ENCODE peak calls at places on chromosomes 3 and 15, in five cellular contexts. N, L, V, T and M are unnamed samples.

GRCh38 chr15:42984534-42985034 is 64.0 kb upstream of the TTBK2 start:
- DNase-seq in L (no peak), V (no peak), T (no peak), N (no peak), M (no peak)

GRCh38 chr3:67018105-67018788 is 20.1 kb downstream of the KBTBD8 start:
- DNase-seq in N (no peak), T (no peak), V (no peak), L (peak; percentile 17), M (no peak)

GRCh38 chr15:73442436-73442835 is 528 bp upstream of the REC114 start:
- DNase-seq in V (no peak), T (no peak), N (no peak), L (no peak), M (no peak)

GRCh38 chr15:95669146-95669922 is 661.2 kb upstream of the NR2F2 start:
- DNase-seq in N (no peak), L (no peak), V (no peak), T (no peak), M (no peak)

GRCh38 chr3:179671709-179672337 is 19.0 kb downstream of the USP13 start:
- DNase-seq in V (peak; percentile 58), N (peak; percentile 38), T (no peak), L (peak; percentile 68), M (no peak)

GRCh38 chr15:48340111-48340510 is 8.9 kb downstream of the DUT start:
- DNase-seq in N (no peak), L (no peak), V (no peak), T (no peak), M (no peak)

GRCh38 chr3:114623420-114624046 is 329.7 kb downstream of the TIGIT start:
- DNase-seq in L (no peak), T (no peak), V (no peak), N (peak; percentile 24), M (no peak)

GRCh38 chr3:197368821-197369220 is 70.4 kb upstream of the DLG1 start:
- DNase-seq in V (no peak), T (no peak), N (no peak), L (no peak), M (no peak)

GRCh38 chr3:150022406-150023238 is 51.9 kb upstream of the PFN2 start:
- DNase-seq in V (peak; percentile 31), N (no peak), L (no peak), T (no peak), M (no peak)

GRCh38 chr3:18024715-18025114 is 282.3 kb upstream of the TBC1D5 start:
- DNase-seq in N (no peak), T (no peak), L (no peak), V (no peak), M (no peak)

GRCh38 chr15:68299436-68299835 is 21.9 kb downstream of the FEM1B start:
- DNase-seq in L (peak; percentile 49), T (no peak), V (no peak), N (no peak), M (no peak)

GRCh38 chr3:13002398-13003124 is 70.7 kb downstream of the IQSEC1 start:
- DNase-seq in T (no peak), L (no peak), V (no peak), N (no peak), M (no peak)

GRCh38 chr15:64642875-64643274 is 132.5 kb downstream of the RBPMS2 start:
- DNase-seq in T (no peak), L (no peak), N (peak; percentile 92), V (no peak), M (no peak)

GRCh38 chr3:149936812-149937230 is 33.9 kb downstream of the PFN2 start:
- DNase-seq in N (peak; percentile 47), T (peak; percentile 19), L (peak; percentile 39), V (peak; percentile 62), M (no peak)

GRCh38 chr3:46891132-46891531 is 13.6 kb downstream of the PTH1R start:
- DNase-seq in L (no peak), T (no peak), V (no peak), N (no peak), M (no peak)

GRCh38 chr3:134039161-134039862 is 9.6 kb upstream of the SLCO2A1 start:
- DNase-seq in T (no peak), L (no peak), V (no peak), N (peak; percentile 40), M (no peak)

GRCh38 chr15:69126054-69126469 is 34.4 kb upstream of the GLCE start:
- DNase-seq in V (peak; percentile 76), L (peak; percentile 37), T (no peak), N (peak; percentile 80), M (no peak)

GRCh38 chr3:16801698-16802097 is 83.1 kb upstream of the PLCL2 start:
- DNase-seq in L (no peak), V (peak; percentile 1), N (no peak), T (no peak), M (no peak)

GRCh38 chr15:39433351-39433750 is 147.5 kb upstream of the THBS1 start:
- DNase-seq in V (no peak), T (no peak), L (peak; percentile 48), N (no peak), M (no peak)

GRCh38 chr3:187401861-187402260 is 33.7 kb downstream of the RTP4 start:
- DNase-seq in L (no peak), V (no peak), T (no peak), N (no peak), M (no peak)

GRCh38 chr3:177420643-177421042 is 223.4 kb upstream of the TBL1XR1 start:
- DNase-seq in T (no peak), N (no peak), V (peak; percentile 56), L (no peak), M (no peak)

GRCh38 chr3:100210777-100211145 is 50.0 kb upstream of the TBC1D23 start:
- DNase-seq in V (peak; percentile 95), T (no peak), N (no peak), L (no peak), M (no peak)

GRCh38 chr3:13588221-13588701 is 39.3 kb downstream of the FBLN2 start:
- DNase-seq in N (no peak), V (no peak), T (no peak), L (no peak), M (no peak)

GRCh38 chr3:187014417-187014864 is 84.1 kb downstream of the ST6GAL1 start:
- DNase-seq in L (no peak), V (peak; percentile 28), N (no peak), T (no peak), M (no peak)

GRCh38 chr15:26844901-26845300 is 22.0 kb upstream of the GABRA5 start:
- DNase-seq in V (no peak), N (no peak), T (no peak), L (no peak), M (no peak)

GRCh38 chr15:24756101-24756500 is 80.5 kb downstream of the NPAP1 start:
- DNase-seq in N (no peak), L (no peak), T (no peak), V (no peak), M (no peak)

GRCh38 chr3:105328338-105328730 is 38.4 kb upstream of the ALCAM start:
- DNase-seq in N (no peak), V (no peak), T (no peak), L (no peak), M (no peak)

GRCh38 chr3:121152573-121152972 is 244.6 kb downstream of the STXBP5L start:
- DNase-seq in V (no peak), N (peak; percentile 2), L (no peak), T (no peak), M (no peak)

GRCh38 chr15:64597469-64597806 is 137.1 kb downstream of the ZNF609 start:
- DNase-seq in T (no peak), N (no peak), L (no peak), V (no peak), M (no peak)

GRCh38 chr3:33113772-33114621 is at the start of gene CRTAP:
- DNase-seq in T (peak; percentile 94), N (peak; percentile 81), V (peak; percentile 94), L (peak; percentile 98), M (peak; percentile 68)
- TF ChIP-seq POLR2A in T (peak; percentile 60), N (peak; percentile 76), V (no peak), L (no peak), M (peak; percentile 36)

GRCh38 chr3:112333002-112333385 is at the start of gene CD200:
- DNase-seq in N (no peak), T (peak; percentile 59), V (peak; percentile 16), L (no peak), M (peak; percentile 32)
- TF ChIP-seq POLR2A in N (no peak), T (peak; percentile 52), V (no peak), L (no peak), M (peak; percentile 68)

GRCh38 chr3:138919304-138919703 is 27.6 kb downstream of the FOXL2 start:
- DNase-seq in L (no peak), T (no peak), N (peak; percentile 23), V (no peak), M (no peak)

GRCh38 chr3:138916824-138917223 is 30.1 kb downstream of the FOXL2 start:
- DNase-seq in T (no peak), N (no peak), L (no peak), V (no peak), M (no peak)

GRCh38 chr3:138914870-138915502 is 32.0 kb downstream of the FOXL2 start:
- DNase-seq in T (no peak), L (no peak), N (peak; percentile 87), V (peak; percentile 62), M (no peak)

GRCh38 chr3:138912237-138912636 is 34.7 kb downstream of the FOXL2 start:
- DNase-seq in V (peak; percentile 20), N (no peak), L (no peak), T (no peak), M (no peak)

GRCh38 chr3:138915503-138916498 is 31.1 kb downstream of the FOXL2 start:
- DNase-seq in T (peak; percentile 90), L (peak; percentile 92), V (peak; percentile 83), N (peak; percentile 76), M (peak; percentile 89)
- TF ChIP-seq POLR2A in T (no peak), L (no peak), V (no peak), N (peak; percentile 41), M (no peak)

GRCh38 chr3:193660698-193661400 is 67.8 kb downstream of the OPA1 start:
- DNase-seq in T (no peak), N (no peak), L (no peak), V (peak; percentile 5), M (no peak)
- TF ChIP-seq POLR2A in T (no peak), N (no peak), L (no peak), V (no peak), M (no peak)